ENCODE peak calls at places on chromosomes 4 and X, in ten cellular contexts. V is pancreas; R is tibial artery; K is naive thymus-derived CD4-positive, alpha-beta T cell; T is CD4-positive, CD25-positive, alpha-beta regulatory T cell; G is aorta; N is HCT116; X is vagina; U is left ventricle myocardium inferior; W is transverse colon. M is an unnamed sample.

GRCh38 chrX:17788439-17788838 is 51.1 kb downstream of the SCML1 start:
- DNase-seq in V (peak; percentile 36), R (no peak), K (peak; percentile 47), T (peak; percentile 21), G (peak; percentile 79), N (peak; percentile 10), X (no peak), U (no peak), W (peak; percentile 24), M (peak; percentile 28)

GRCh38 chr4:67393699-67394281 is 151.5 kb downstream of the CENPC start:
- DNase-seq in V (no peak), R (no peak), K (peak; percentile 28), T (peak; percentile 24), G (no peak), N (peak; percentile 29), X (no peak), U (no peak), W (no peak), M (no peak)

GRCh38 chr4:101355246-101355645 is 7.9 kb upstream of the PPP3CA start:
- DNase-seq in V (no peak), R (no peak), K (no peak), T (no peak), G (no peak), N (no peak), X (no peak), U (no peak), W (no peak), M (no peak)

GRCh38 chrX:12814434-12814833 is 23.2 kb downstream of the PRPS2 start:
- DNase-seq in V (no peak), R (no peak), K (peak; percentile 46), T (peak; percentile 35), G (no peak), N (no peak), X (no peak), U (no peak), W (peak; percentile 41), M (peak; percentile 44)

GRCh38 chr4:177079327-177079726 is 230.3 kb upstream of the NEIL3 start:
- DNase-seq in V (no peak), R (no peak), K (no peak), T (no peak), G (no peak), N (no peak), X (no peak), U (no peak), W (no peak), M (no peak)

GRCh38 chr4:19523964-19524363 is 727.7 kb upstream of the SLIT2 start:
- DNase-seq in V (no peak), R (no peak), K (no peak), T (no peak), G (no peak), N (no peak), X (no peak), U (no peak), W (no peak), M (no peak)

GRCh38 chr4:20676773-20677172 is 23.5 kb upstream of the PACRGL start:
- DNase-seq in V (no peak), R (no peak), K (no peak), T (no peak), G (no peak), N (no peak), X (no peak), U (no peak), W (no peak), M (no peak)

GRCh38 chr4:7394184-7394575 is 40.5 kb downstream of the PSAPL1 start:
- DNase-seq in V (no peak), R (no peak), K (no peak), T (no peak), G (no peak), N (no peak), X (no peak), U (no peak), W (no peak), M (no peak)

GRCh38 chrX:7111518-7111917 is 36.0 kb upstream of the STS start:
- DNase-seq in V (no peak), R (no peak), K (no peak), T (no peak), G (no peak), N (no peak), X (no peak), U (no peak), W (no peak), M (no peak)

GRCh38 chr4:152079543-152080293 is 318.9 kb upstream of the GATB start:
- DNase-seq in V (no peak), R (no peak), K (peak; percentile 64), T (peak; percentile 59), G (no peak), N (no peak), X (no peak), U (no peak), W (no peak), M (no peak)

GRCh38 chr4:158182736-158183135 is 9.9 kb upstream of the GASK1B start:
- DNase-seq in V (no peak), R (no peak), K (no peak), T (no peak), G (peak; percentile 75), N (no peak), X (no peak), U (no peak), W (no peak), M (no peak)

GRCh38 chr4:183356931-183357675 is 34.9 kb upstream of the CLDN24 start:
- DNase-seq in V (no peak), R (no peak), K (no peak), T (no peak), G (no peak), N (no peak), X (no peak), U (no peak), W (no peak), M (no peak)

GRCh38 chrX:71996138-71996537 is 85.5 kb downstream of the NHSL2 start:
- DNase-seq in V (no peak), R (no peak), K (no peak), T (no peak), G (no peak), N (no peak), X (peak; percentile 43), U (no peak), W (peak; percentile 10), M (no peak)

GRCh38 chr4:142549726-142550463 is 296.2 kb downstream of the INPP4B start:
- DNase-seq in V (no peak), R (no peak), K (no peak), T (no peak), G (no peak), N (peak; percentile 97), X (no peak), U (no peak), W (no peak), M (peak; percentile 67)

GRCh38 chr4:99209671-99210070 is 9.4 kb downstream of the ADH6 start:
- DNase-seq in V (no peak), R (no peak), K (no peak), T (no peak), G (no peak), N (no peak), X (no peak), U (no peak), W (no peak), M (no peak)

GRCh38 chr4:98638661-98639060 is 19.8 kb downstream of the TSPAN5 start:
- DNase-seq in V (no peak), R (no peak), K (no peak), T (no peak), G (no peak), N (no peak), X (no peak), U (no peak), W (no peak), M (no peak)

DNA sequence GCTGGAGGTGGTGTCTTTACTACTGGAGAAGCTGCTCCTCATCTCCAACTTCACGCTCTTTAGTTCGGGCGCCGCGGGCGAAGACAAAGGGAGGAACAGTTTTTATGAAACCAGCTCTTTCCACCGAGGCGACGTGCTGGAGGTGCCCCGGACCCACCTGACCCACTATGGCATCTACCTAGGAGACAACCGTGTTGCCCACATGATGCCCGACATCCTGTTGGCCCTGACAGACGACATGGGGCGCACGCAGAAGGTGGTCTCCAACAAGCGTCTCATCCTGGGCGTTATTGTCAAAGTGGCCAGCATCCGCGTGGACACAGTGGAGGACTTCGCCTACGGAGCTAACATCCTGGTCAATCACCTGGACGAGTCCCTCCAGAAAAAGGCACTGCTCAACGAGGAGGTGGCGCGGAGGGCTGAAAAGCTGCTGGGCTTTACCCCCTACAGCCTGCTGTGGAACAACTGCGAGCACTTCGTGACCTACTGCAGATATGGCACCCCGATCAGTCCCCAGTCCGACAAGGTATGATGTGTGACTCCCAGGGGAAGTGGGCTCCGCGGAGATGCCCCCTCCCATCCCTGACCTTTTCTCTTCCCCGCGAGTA is 645 bp downstream of the LRAT start:
- DNase-seq in V (peak; percentile 15), R (no peak), K (no peak), T (no peak), G (no peak), N (no peak), X (no peak), U (no peak), W (no peak), M (peak; percentile 3)
- H3K4me3 ChIP-seq in V (peak overlapping the region; percentile 70), R (peak overlapping the region; percentile 54), K (peak overlapping the region; percentile 30), T (no peak overlapping the region), G (peak overlapping the region; percentile 40), N (peak overlapping the region; percentile 65), X (peak overlapping the region; percentile 38), U (peak overlapping the region; percentile 59), W (peak overlapping the region; percentile 59), M (peak overlapping the region; percentile 64)

DNA sequence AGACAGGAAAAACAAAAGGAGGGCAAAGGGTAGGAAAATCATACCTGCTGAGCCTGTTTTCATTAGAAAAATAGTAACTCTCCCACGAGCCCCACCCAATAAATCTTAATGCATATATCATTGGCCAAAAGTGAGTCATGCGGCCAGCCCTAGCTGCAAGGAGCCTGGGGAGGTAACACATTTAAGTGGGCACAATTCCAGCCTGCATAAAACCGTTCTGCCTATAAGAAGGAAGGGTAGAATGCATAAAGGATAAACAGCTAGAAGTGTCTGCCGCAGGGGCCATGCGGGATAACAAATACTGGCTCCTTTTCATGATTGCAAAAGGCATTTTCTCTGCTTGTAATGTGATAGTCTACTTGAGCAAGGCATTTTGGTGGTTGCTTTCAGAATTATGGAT is 37.1 kb downstream of the EFHC2 start:
- DNase-seq in V (no peak), R (no peak), K (no peak), T (no peak), G (no peak), N (no peak), X (no peak), U (no peak), W (peak; percentile 26), M (peak; percentile 39)
- H3K27ac ChIP-seq in V (no peak overlapping the region), R (no peak overlapping the region), K (no peak overlapping the region), T (no peak overlapping the region), G (no peak overlapping the region), N (no peak overlapping the region), X (no peak overlapping the region), U (no peak overlapping the region), W (no peak overlapping the region), M (peak overlapping the region; percentile 81)

GRCh38 chr4:150583287-150584197 is 1.6 kb downstream of the MAB21L2 start:
- DNase-seq in V (peak; percentile 15), R (peak; percentile 74), K (no peak), T (no peak), G (peak; percentile 76), N (no peak), X (no peak), U (peak; percentile 41), W (peak; percentile 29), M (no peak)
- H3K4me3 ChIP-seq in V (no peak overlapping the region), R (peak overlapping the region; percentile 50), K (no peak overlapping the region), T (no peak overlapping the region), G (peak overlapping the region; percentile 5), N (no peak overlapping the region), X (peak overlapping the region; percentile 30), U (peak overlapping the region; percentile 67), W (peak overlapping the region; percentile 52), M (no peak overlapping the region)

DNA sequence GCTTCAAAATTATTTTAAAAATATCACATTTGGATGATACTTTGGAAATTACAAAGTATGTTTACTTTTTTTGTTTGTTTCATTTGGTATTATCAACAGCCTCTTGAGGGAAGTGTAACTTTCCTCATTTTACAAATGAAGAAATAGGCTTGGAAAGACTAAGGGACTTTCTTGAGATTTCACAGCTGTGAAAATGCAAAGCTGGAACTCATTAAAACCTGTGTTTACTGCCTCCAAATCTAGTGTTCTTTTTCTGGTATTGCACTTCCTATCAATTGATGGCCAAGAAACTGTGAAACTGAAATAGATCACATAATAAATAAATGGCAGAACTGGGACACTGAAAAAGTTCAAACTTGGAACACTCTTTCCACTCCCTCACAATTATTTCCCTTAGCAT is 34.2 kb downstream of the RTL3 start:
- DNase-seq in V (no peak), R (no peak), K (no peak), T (no peak), G (no peak), N (no peak), X (no peak), U (no peak), W (no peak), M (no peak)
- H3K27ac ChIP-seq in V (no peak overlapping the region), R (no peak overlapping the region), K (no peak overlapping the region), T (no peak overlapping the region), G (no peak overlapping the region), N (no peak overlapping the region), X (no peak overlapping the region), U (peak overlapping the region; percentile 59), W (no peak overlapping the region), M (no peak overlapping the region)